ENCODE peak calls at places on chromosomes 2 and 18, in five cellular contexts. Z is colonic mucosa, A is A549, P is HCT116, D is Peyer's patch. G is an unnamed sample.

GRCh38 chr18:32274307-32274706 is 84.5 kb downstream of the MEP1B start:
- DNase-seq in Z (no peak), A (no peak), P (no peak), D (no peak), G (no peak)

GRCh38 chr2:149727927-149728326 is 140.4 kb upstream of the MMADHC start:
- DNase-seq in Z (no peak), A (no peak), P (no peak), D (no peak), G (no peak)

GRCh38 chr18:51559198-51559901 is 361.9 kb upstream of the MEX3C start:
- DNase-seq in Z (no peak), A (no peak), P (no peak), D (no peak), G (no peak)

GRCh38 chr2:85772841-85773491 is 19.2 kb downstream of the ATOH8 start:
- DNase-seq in Z (no peak), A (no peak), P (no peak), D (no peak), G (no peak)

GRCh38 chr2:185484601-185485000 is 254.0 kb upstream of the FSIP2 start:
- DNase-seq in Z (no peak), A (no peak), P (no peak), D (no peak), G (no peak)

GRCh38 chr2:190981733-190982132 is 32.2 kb downstream of the STAT1 start:
- DNase-seq in Z (no peak), A (no peak), P (no peak), D (no peak), G (no peak)

GRCh38 chr2:60880633-60880987 is 764 bp upstream of the REL start:
- DNase-seq in Z (no peak), A (no peak), P (no peak), D (no peak), G (no peak)

GRCh38 chr2:696463-696862 is 19.3 kb upstream of the TMEM18 start:
- DNase-seq in Z (no peak), A (no peak), P (no peak), D (no peak), G (no peak)

GRCh38 chr2:127771756-127772155 is 39.2 kb downstream of the WDR33 start:
- DNase-seq in Z (no peak), A (peak), P (no peak), D (no peak), G (no peak)

GRCh38 chr2:234571620-234572407 is 74.9 kb upstream of the ARL4C start:
- DNase-seq in Z (no peak), A (no peak), P (no peak), D (no peak), G (no peak)

GRCh38 chr2:120052597-120052996 is 39.7 kb downstream of the EPB41L5 start:
- DNase-seq in Z (no peak), A (no peak), P (no peak), D (no peak), G (no peak)

GRCh38 chr18:39215920-39216319 is 1650.3 kb upstream of the CELF4 start:
- DNase-seq in Z (no peak), A (no peak), P (no peak), D (no peak), G (no peak)

GRCh38 chr2:180991820-180992219 is 11.4 kb downstream of the UBE2E3 start:
- DNase-seq in Z (no peak), A (no peak), P (no peak), D (no peak), G (no peak)

GRCh38 chr2:201432038-201432437 is 19.2 kb downstream of the TRAK2 start:
- DNase-seq in Z (no peak), A (no peak), P (no peak), D (no peak), G (no peak)

GRCh38 chr2:23452853-23453420 is 68.0 kb downstream of the KLHL29 start:
- DNase-seq in Z (no peak), A (no peak), P (no peak), D (no peak), G (no peak)

GRCh38 chr2:175393851-175394250 is 212.3 kb upstream of the ATP5MC3 start:
- DNase-seq in Z (no peak), A (no peak), P (no peak), D (no peak), G (no peak)

GRCh38 chr18:55485666-55486065 is 102.3 kb downstream of the TCF4 start:
- DNase-seq in Z (no peak), A (no peak), P (no peak), D (no peak), G (no peak)

GRCh38 chr2:42924436-42924897 is 132.1 kb upstream of the HAAO start:
- DNase-seq in Z (no peak), A (no peak), P (no peak), D (no peak), G (no peak)

GRCh38 chr2:25617948-25618646 is 55.3 kb downstream of the DTNB start:
- DNase-seq in Z (no peak), A (no peak), P (no peak), D (no peak), G (no peak)
- H3K4me3 ChIP-seq in Z (no peak), A (peak), P (no peak), D (no peak), G (no peak)

DNA sequence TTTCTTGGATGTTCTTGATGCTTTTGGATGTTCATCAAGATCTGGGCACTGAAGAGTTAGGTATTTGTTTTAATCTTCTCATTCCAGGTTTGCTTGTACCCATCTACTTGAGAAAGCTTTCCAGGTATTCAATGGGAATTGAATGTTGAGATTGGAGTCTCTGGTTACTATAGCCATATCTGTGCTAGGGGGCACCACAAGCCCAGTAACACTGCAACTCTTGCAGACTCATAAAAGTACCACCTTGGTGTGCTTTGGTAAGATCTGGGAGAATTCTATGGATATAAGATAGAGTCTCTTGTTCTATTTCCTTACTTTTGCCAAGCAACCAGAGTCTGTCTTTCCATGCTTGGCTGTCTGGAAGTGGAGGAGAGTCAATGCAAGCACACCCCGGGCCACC is 518.9 kb upstream of the VRK2 start:
- DNase-seq in Z (no peak), A (no peak), P (no peak), D (no peak), G (no peak)
- TF ChIP-seq CTCF in Z (no peak), A (no peak), P (no peak), D (no peak), G (no peak)

GRCh38 chr2:174023591-174024523 is 58.7 kb upstream of the SP3 start:
- DNase-seq in Z (no peak), A (no peak), P (peak), D (no peak), G (no peak)
- H3K4me3 ChIP-seq in Z (no peak), A (no peak), P (no peak), D (no peak), G (no peak)

DNA sequence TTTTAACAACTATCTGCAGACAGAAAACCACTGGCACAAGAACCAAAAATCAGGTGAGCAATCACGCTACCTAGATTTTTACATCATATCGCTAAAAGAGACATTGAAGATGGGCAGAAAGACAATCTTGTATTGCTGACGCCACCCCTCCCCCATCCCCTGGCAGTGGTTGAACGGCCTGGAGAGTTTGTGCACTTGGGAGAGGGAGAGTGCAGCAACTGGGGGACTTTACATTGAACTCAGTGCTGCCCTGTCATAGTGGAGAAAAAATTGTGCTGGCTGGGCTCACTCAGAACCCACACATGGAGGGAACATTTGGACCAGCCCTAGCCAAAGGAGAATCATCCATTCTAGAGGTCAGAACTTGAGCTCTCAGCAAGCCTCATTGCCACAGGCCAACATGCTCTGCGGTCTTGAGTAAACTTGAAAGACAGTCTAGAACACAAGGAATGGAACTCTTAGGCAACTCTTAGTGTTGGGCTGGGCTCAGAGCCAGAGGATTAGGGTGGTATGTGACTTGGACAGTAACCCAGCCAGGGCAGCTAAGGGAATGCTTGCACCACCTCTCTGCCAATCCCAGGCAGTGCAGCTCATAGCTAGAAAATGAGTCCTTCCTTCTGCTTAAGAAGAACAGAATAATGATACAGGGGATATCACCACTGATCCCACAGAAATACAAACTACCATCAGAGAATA is 220.0 kb upstream of the CYP26B1 start:
- DNase-seq in Z (peak), A (peak), P (peak), D (no peak), G (no peak)
- TF ChIP-seq CTCF in Z (no peak), A (peak), P (peak), D (no peak), G (no peak)

GRCh38 chr2:239926587-239927234 is 98.4 kb downstream of the NDUFA10 start:
- DNase-seq in Z (peak), A (no peak), P (no peak), D (peak), G (no peak)

GRCh38 chr2:239929504-239929903 is 95.6 kb downstream of the NDUFA10 start:
- DNase-seq in Z (peak), A (no peak), P (no peak), D (peak), G (no peak)

GRCh38 chr2:239928457-239929350 is 96.4 kb downstream of the NDUFA10 start:
- DNase-seq in Z (peak), A (no peak), P (no peak), D (peak), G (no peak)

GRCh38 chr2:239930378-239930777 is 94.8 kb downstream of the NDUFA10 start:
- DNase-seq in Z (peak), A (no peak), P (no peak), D (peak), G (no peak)

GRCh38 chr2:239927424-239927981 is 97.6 kb downstream of the NDUFA10 start:
- DNase-seq in Z (peak), A (peak), P (peak), D (peak), G (no peak)
- H3K4me3 ChIP-seq in Z (no peak), A (peak), P (peak), D (no peak), G (no peak)

GRCh38 chr2:182436252-182436651 is 9.4 kb upstream of the PDE1A start:
- DNase-seq in Z (no peak), A (no peak), P (no peak), D (no peak), G (no peak)

GRCh38 chr2:182432051-182432450 is 5.2 kb upstream of the PDE1A start:
- DNase-seq in Z (no peak), A (no peak), P (no peak), D (no peak), G (no peak)

GRCh38 chr2:182435754-182436153 is 8.9 kb upstream of the PDE1A start:
- DNase-seq in Z (no peak), A (no peak), P (no peak), D (no peak), G (no peak)
- TF ChIP-seq CTCF in Z (no peak), A (no peak), P (no peak), D (no peak), G (no peak)

DNA sequence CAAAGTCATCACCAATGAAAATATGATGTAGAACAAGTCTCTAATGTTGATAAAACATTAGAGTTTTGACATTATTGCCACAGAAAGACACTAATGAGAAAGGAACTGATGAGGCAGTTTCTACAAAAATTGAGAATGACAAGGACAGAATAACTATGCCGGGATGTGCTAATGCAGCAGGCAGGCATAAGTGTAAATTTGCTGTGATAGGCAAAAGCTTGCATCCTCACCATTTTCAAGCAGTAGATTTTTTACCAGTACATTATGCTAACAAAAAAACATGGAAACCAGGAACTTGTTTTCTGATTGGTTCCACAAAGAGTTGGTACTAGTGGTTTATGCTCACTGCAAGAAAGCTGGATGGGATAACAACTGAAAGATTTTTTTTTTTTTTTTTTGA is 715.5 kb upstream of the LRRTM4 start:
- DNase-seq in Z (no peak), A (no peak), P (no peak), D (no peak), G (no peak)
- H3K4me3 ChIP-seq in Z (no peak), A (no peak), P (no peak), D (no peak), G (no peak)

DNA sequence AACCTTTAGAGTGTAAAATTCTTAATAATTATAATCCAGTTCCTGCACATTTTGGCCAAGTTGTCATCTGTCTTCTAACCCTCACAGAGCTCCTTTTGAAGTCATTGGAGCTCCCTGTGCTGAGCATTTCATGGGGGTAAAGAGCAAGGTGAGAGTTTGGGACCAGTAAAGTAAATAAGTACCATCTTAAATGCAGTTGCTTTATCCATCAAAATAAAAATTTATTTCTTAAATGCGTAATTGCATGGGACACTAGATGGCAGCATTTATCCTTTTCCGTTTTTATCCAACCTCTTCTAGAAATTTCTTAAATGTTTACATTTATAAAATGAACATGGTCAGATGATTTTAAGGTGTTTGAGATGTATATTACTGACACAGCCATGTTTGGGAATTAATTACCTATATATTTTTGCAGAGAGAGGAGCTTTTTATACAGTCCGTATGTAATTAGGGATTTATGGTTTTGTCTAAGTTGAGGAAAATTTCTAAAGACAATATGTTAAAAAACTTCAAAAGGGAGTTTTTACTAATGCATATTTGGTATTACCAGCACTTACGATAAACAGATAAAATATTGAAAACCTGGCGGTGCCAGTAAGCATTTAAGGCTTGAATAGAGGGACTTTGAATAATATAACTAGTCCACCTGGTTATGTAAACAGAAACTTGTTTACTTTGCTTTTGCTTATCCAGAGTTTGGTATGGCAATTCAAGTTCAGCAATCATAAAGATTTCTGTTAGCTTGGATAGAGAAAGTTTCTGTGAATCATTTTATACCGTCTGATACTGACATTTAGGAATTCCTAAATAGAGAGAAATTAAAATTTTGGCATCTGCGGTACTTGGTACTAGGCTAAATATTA is 54.5 kb downstream of the ACSL3 start:
- DNase-seq in Z (no peak), A (no peak), P (peak), D (no peak), G (no peak)
- TF ChIP-seq CTCF in Z (peak), A (peak), P (peak), D (peak), G (peak)

GRCh38 chr2:152720794-152721193 is 2.4 kb downstream of the ARL6IP6 start:
- DNase-seq in Z (no peak), A (no peak), P (no peak), D (no peak), G (no peak)
- H3K4me3 ChIP-seq in Z (no peak), A (no peak), P (no peak), D (no peak), G (no peak)

GRCh38 chr2:9800975-9801723 is 42.1 kb upstream of the TAF1B start:
- DNase-seq in Z (no peak), A (no peak), P (no peak), D (no peak), G (peak)
- TF ChIP-seq CTCF in Z (no peak), A (no peak), P (no peak), D (no peak), G (no peak)

G was measured in GM12864.